ENCODE peak calls at places on chromosomes 2 and 18, in four cellular contexts. N is IMR-90, M is H9, D is neuronal stem cell. H is an unnamed sample.
A peak's percentile ranks its signal among the peaks of the same experiment; 100 is the strongest.

GRCh38 chr18:12409466-12409865 is 1.7 kb downstream of the PRELID3A start:
- DNase-seq in N (peak; percentile 26), M (no peak), D (no peak), H (peak; percentile 29)

GRCh38 chr2:50143822-50144575 is 887.9 kb downstream of the NRXN1 start:
- DNase-seq in N (no peak), M (no peak), D (peak; percentile 27), H (peak; percentile 37)

GRCh38 chr2:175837046-175837445 is 165.0 kb downstream of the LNPK start:
- DNase-seq in N (peak; percentile 95), M (no peak), D (no peak), H (peak; percentile 44)

GRCh38 chr2:95258271-95258670 is 16.0 kb upstream of the PROM2 start:
- DNase-seq in N (no peak), M (no peak), D (no peak), H (no peak)

GRCh38 chr2:110101280-110101844 is 14.3 kb downstream of the MALL start:
- DNase-seq in N (peak; percentile 100), M (peak; percentile 57), D (no peak), H (peak; percentile 83)

GRCh38 chr2:20062615-20063545 is 11.5 kb upstream of the LAPTM4A start:
- DNase-seq in N (peak; percentile 99), M (no peak), D (no peak), H (no peak)

GRCh38 chr18:56575819-56576663 is 62.4 kb downstream of the TXNL1 start:
- DNase-seq in N (peak; percentile 71), M (no peak), D (peak; percentile 48), H (peak; percentile 48)

GRCh38 chr2:31893093-31893492 is 117.7 kb downstream of the MEMO1 start:
- DNase-seq in N (no peak), M (no peak), D (no peak), H (no peak)

GRCh38 chr2:219552382-219553167 is 8.7 kb downstream of the TMEM198 start:
- DNase-seq in N (peak; percentile 65), M (no peak), D (peak; percentile 89), H (peak; percentile 92)

GRCh38 chr2:127681288-127681771 is 6.0 kb upstream of the LIMS2 start:
- DNase-seq in N (no peak), M (peak; percentile 63), D (no peak), H (no peak)

GRCh38 chr2:125033871-125034270 is 1008.8 kb downstream of the CNTNAP5 start:
- DNase-seq in N (no peak), M (no peak), D (no peak), H (no peak)

GRCh38 chr2:42846932-42847595 is 54.7 kb upstream of the HAAO start:
- DNase-seq in N (no peak), M (no peak), D (no peak), H (no peak)

GRCh38 chr2:158809816-158810215 is 14.7 kb downstream of the DAPL1 start:
- DNase-seq in N (no peak), M (no peak), D (no peak), H (no peak)

GRCh38 chr2:119794237-119794636 is 34.5 kb downstream of the PTPN4 start:
- DNase-seq in N (no peak), M (no peak), D (no peak), H (no peak)

GRCh38 chr2:60445684-60446184 is 107.7 kb downstream of the BCL11A start:
- DNase-seq in N (peak; percentile 26), M (no peak), D (no peak), H (no peak)

GRCh38 chr2:157596992-157597681 is 31.5 kb downstream of the ACVR1C start:
- DNase-seq in N (peak; percentile 1), M (peak; percentile 80), D (peak; percentile 14), H (peak; percentile 69)

GRCh38 chr18:54717673-54718435 is 110.4 kb upstream of the RAB27B start:
- DNase-seq in N (no peak), M (peak; percentile 71), D (no peak), H (peak; percentile 56)

GRCh38 chr2:105378276-105378840 is 20.5 kb downstream of the FHL2 start:
- DNase-seq in N (no peak), M (no peak), D (no peak), H (peak; percentile 27)

GRCh38 chr2:39855856-39856255 is 76.8 kb upstream of the THUMPD2 start:
- DNase-seq in N (no peak), M (no peak), D (no peak), H (no peak)

GRCh38 chr2:216884347-216884746 is 24.5 kb upstream of the TNP1 start:
- DNase-seq in N (no peak), M (no peak), D (no peak), H (no peak)

GRCh38 chr18:2932247-2933181 is 80.4 kb downstream of the LPIN2 start:
- DNase-seq in N (peak; percentile 70), M (peak; percentile 55), D (peak; percentile 51), H (peak; percentile 57)

GRCh38 chr2:161139098-161139987 is 20.9 kb upstream of the TANK start:
- DNase-seq in N (peak; percentile 74), M (no peak), D (no peak), H (no peak)

GRCh38 chr2:221104391-221104811 is 467.7 kb downstream of the EPHA4 start:
- DNase-seq in N (peak; percentile 64), M (peak; percentile 68), D (no peak), H (peak; percentile 33)

GRCh38 chr2:14944562-14945346 is 312.2 kb downstream of the LRATD1 start:
- DNase-seq in N (peak; percentile 34), M (peak; percentile 76), D (no peak), H (peak; percentile 83)

GRCh38 chr2:16263241-16263890 is 323.0 kb downstream of the MYCN start:
- DNase-seq in N (no peak), M (no peak), D (no peak), H (no peak)

DNA sequence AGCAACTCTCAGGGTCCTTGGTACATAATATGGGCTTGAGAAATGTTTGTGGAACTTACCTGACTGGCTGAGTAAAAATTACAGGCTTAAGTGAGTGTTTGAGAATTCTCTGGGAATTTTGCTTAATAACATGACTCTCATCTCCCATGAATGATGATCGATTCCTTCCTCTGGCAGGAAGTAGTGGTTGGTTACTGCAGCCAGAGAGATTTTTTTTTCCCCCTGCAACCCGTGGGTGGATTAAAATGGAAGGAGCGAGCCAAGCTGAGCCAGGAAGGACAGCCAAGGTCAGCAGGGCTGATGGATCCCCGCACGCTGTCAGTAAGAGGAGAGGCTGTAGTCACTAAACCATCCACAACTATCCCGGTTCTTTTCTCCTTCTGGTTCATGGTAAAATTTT is 40.6 kb upstream of the RFX8 start:
- DNase-seq in N (peak; percentile 73), M (no peak), D (no peak), H (no peak)
- H2BK15ac ChIP-seq in N (peak overlapping the region; percentile 86), M (no peak overlapping the region), D (no peak overlapping the region), H (no peak overlapping the region)

GRCh38 chr2:137210039-137210438 is 444.7 kb downstream of the THSD7B start:
- DNase-seq in N (no peak), M (no peak), D (no peak), H (no peak)
- H2AK5ac ChIP-seq in N (no peak overlapping the region), M (no peak overlapping the region), D (no peak overlapping the region), H (no peak overlapping the region)

GRCh38 chr2:233468047-233468745 is 98.4 kb downstream of the USP40 start:
- DNase-seq in N (no peak), M (no peak), D (no peak), H (no peak)
- H4K8ac ChIP-seq in N (no peak overlapping the region), M (no peak overlapping the region), D (no peak overlapping the region), H (no peak overlapping the region)

GRCh38 chr2:36356990-36357505 is 1.5 kb downstream of the CRIM1 start:
- DNase-seq in N (peak; percentile 50), M (no peak), D (no peak), H (no peak)
- H2BK15ac ChIP-seq in N (peak overlapping the region; percentile 17), M (no peak overlapping the region), D (no peak overlapping the region), H (no peak overlapping the region)

DNA sequence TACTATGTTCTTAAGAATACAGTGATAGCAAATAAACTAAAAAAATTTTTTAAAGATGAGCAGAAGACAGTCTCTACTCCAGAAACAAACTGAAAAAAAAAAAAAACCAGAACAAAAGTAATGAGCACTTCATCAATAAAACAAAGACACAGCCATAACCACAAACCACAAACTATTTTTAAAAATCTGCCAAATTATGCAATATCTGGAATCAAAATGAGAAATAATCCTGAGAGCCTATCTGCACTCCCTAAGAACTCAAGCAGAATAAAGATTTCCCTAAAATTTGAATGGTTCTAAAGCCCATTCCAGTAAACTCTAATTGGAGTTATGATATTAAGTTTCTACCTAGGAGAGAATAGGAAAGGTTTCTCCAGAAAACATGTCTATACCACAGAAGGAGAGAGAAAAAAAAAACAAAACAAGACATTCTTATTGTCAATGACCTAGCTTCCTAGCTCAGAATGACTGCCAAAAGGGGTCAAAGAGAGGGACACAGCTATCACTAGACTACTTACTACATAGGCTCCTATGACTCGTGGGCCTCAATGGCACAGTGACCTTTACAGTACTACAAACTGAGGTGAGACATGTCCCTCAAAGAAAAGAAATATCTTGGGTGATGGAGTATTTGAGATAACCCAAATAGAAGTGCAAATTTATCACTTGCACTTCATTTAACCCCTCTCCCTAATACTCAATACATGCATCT is 262.8 kb downstream of the ZEB2 start:
- DNase-seq in N (peak; percentile 34), M (no peak), D (no peak), H (no peak)
- H2AK5ac ChIP-seq in N (no peak overlapping the region), M (no peak overlapping the region), D (no peak overlapping the region), H (no peak overlapping the region)

GRCh38 chr18:32889620-32890593 is 117.1 kb upstream of the KLHL14 start:
- DNase-seq in N (no peak), M (peak; percentile 33), D (no peak), H (no peak)
- H4K8ac ChIP-seq in N (no peak overlapping the region), M (no peak overlapping the region), D (no peak overlapping the region), H (no peak overlapping the region)

GRCh38 chr2:98464772-98465310 is 20.2 kb downstream of the INPP4A start:
- DNase-seq in N (no peak), M (no peak), D (no peak), H (peak; percentile 91)
- H2BK15ac ChIP-seq in N (peak overlapping the region; percentile 9), M (no peak overlapping the region), D (no peak overlapping the region), H (no peak overlapping the region)

DNA sequence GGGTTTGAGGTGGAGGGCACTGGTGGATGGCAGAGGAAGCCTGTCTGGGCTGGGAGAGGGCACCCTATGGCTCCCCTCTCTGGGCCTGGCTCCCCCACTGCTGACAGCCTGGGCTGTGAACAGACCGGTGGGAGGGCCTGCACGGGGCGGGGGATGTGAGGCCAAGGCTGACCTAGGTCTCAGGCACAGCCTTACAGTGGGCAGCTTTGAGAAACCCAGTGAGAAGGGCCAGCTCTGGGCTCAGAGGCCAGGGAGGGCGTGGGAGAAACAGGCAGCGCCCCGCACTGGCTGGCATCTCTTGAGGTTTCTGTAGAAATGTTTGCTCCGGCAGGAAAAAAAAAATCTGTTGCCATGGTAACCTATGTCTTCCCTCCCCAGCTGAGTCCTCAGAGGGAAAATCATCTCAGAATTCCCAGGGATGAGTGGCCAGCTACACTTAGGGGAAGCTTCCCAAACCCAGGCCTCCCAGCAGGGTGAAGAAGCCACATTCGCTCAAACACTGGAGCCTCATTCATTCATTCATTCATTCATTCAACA is 71.7 kb upstream of the TAF1B start:
- DNase-seq in N (peak; percentile 80), M (no peak), D (no peak), H (no peak)
- H2AK5ac ChIP-seq in N (no peak overlapping the region), M (no peak overlapping the region), D (peak overlapping the region; percentile 2), H (no peak overlapping the region)

DNA sequence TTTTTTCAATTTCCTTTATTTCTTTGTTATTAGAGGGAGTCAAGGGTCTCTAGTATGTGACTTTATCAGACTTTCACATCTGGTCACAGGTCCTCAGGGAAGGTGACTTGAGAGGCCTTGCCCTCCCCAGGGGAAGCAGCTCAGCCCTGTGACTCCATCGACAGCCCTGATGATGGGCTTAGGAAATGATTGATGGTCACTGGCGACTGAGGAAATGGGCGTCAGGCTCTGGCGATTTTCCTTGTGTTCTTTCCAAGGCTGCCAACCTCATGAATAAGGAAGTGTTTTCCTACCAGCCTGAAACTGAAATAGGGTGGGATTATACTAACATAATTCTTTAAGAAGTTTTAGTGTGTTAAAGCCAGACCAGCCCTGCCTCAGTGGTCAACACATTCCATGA is 21.1 kb downstream of the SERPINE2 start:
- DNase-seq in N (no peak), M (no peak), D (no peak), H (no peak)
- H4K8ac ChIP-seq in N (no peak overlapping the region), M (no peak overlapping the region), D (no peak overlapping the region), H (no peak overlapping the region)